ENCODE peak calls at places on chromosomes 3 and 15, in five cellular contexts. Q is activated T-helper 1 cell treated with Interleukin-2 at 50 U/mL for 16 hours, F is 8988T, T is HFF-Myc, I is AG09319. R is an unnamed sample.

GRCh38 chr3:61612211-61612995 is 51.0 kb downstream of the PTPRG start:
- DNase-seq in T (no peak), I (no peak), F (no peak), Q (no peak), R (no peak)

GRCh38 chr3:195135921-195136320 is 135.0 kb downstream of the XXYLT1 start:
- DNase-seq in T (no peak), I (no peak), F (no peak), Q (no peak), R (no peak)

GRCh38 chr3:177836671-177837070 is 639.4 kb upstream of the TBL1XR1 start:
- DNase-seq in F (no peak), T (no peak), Q (no peak), I (peak), R (no peak)

GRCh38 chr15:39641187-39641889 is 60.5 kb downstream of the THBS1 start:
- DNase-seq in I (no peak), Q (no peak), F (no peak), T (no peak), R (no peak)

GRCh38 chr3:10962481-10963036 is 30.0 kb upstream of the SLC6A1 start:
- DNase-seq in Q (no peak), T (no peak), I (no peak), F (no peak), R (no peak)

GRCh38 chr3:71784914-71785593 is at the start of gene PROK2:
- DNase-seq in F (no peak), I (no peak), T (no peak), Q (no peak), R (no peak)

GRCh38 chr3:71576966-71577459 is 6.5 kb downstream of the FOXP1 start:
- DNase-seq in Q (no peak), I (no peak), F (no peak), T (no peak), R (no peak)

GRCh38 chr3:196969001-196969659 is 497 bp upstream of the PIGZ start:
- DNase-seq in Q (no peak), F (peak), I (no peak), T (no peak), R (no peak)

GRCh38 chr3:133662256-133662773 is 574 bp upstream of the TOPBP1 start:
- DNase-seq in Q (no peak), T (no peak), I (no peak), F (peak), R (no peak)

GRCh38 chr3:52225452-52226228 is at the start of gene TLR9:
- DNase-seq in F (no peak), T (no peak), I (no peak), Q (no peak), R (no peak)

GRCh38 chr3:120140098-120140742 is 46.0 kb upstream of the GSK3B start:
- DNase-seq in I (no peak), T (no peak), Q (no peak), F (no peak), R (no peak)

GRCh38 chr3:167728631-167729335 is 5.9 kb downstream of the PDCD10 start:
- DNase-seq in T (no peak), Q (no peak), I (no peak), F (no peak), R (no peak)

GRCh38 chr3:36227982-36228381 is 152.3 kb upstream of the STAC start:
- DNase-seq in Q (no peak), I (no peak), T (no peak), F (no peak), R (no peak)

GRCh38 chr3:168213920-168214319 is 118.2 kb upstream of the GOLIM4 start:
- DNase-seq in Q (no peak), I (no peak), F (no peak), T (no peak), R (no peak)

GRCh38 chr3:123750659-123751420 is 133.3 kb downstream of the MYLK start:
- DNase-seq in F (peak), I (no peak), T (peak), Q (no peak), R (no peak)

GRCh38 chr3:172516318-172517214 is 6.7 kb downstream of the TNFSF10 start:
- DNase-seq in T (no peak), F (no peak), Q (no peak), I (peak), R (no peak)

GRCh38 chr3:73707772-73708171 is 83.0 kb upstream of the PDZRN3 start:
- DNase-seq in I (no peak), Q (no peak), F (no peak), T (no peak), R (peak)

GRCh38 chr3:70072754-70073153 is 73.2 kb downstream of the SAMMSON start:
- DNase-seq in I (no peak), T (no peak), F (no peak), Q (no peak), R (no peak)

GRCh38 chr3:50296721-50297383 is 2.4 kb downstream of the HYAL3 start:
- DNase-seq in F (no peak), Q (no peak), T (no peak), I (no peak), R (no peak)

GRCh38 chr3:16452265-16452664 is 61.2 kb downstream of the RFTN1 start:
- DNase-seq in Q (no peak), T (no peak), F (no peak), I (no peak), R (no peak)

GRCh38 chr3:115800489-115801080 is 177.3 kb downstream of the GAP43 start:
- DNase-seq in T (no peak), Q (no peak), F (no peak), I (no peak), R (no peak)

GRCh38 chr15:92803852-92804609 is 96.1 kb upstream of the CHD2 start:
- DNase-seq in Q (no peak), I (peak), T (peak), F (no peak), R (peak)

GRCh38 chr3:64766463-64766862 is 78.7 kb upstream of the ADAMTS9 start:
- DNase-seq in T (no peak), I (no peak), F (no peak), Q (no peak), R (peak)

GRCh38 chr15:49223536-49224274 is 53.7 kb downstream of the GALK2 start:
- DNase-seq in Q (no peak), I (no peak), T (no peak), F (no peak), R (no peak)

GRCh38 chr3:150080058-150080730 is 109.5 kb upstream of the PFN2 start:
- DNase-seq in Q (no peak), F (no peak), T (no peak), I (no peak), R (no peak)

GRCh38 chr3:128623762-128624176 is 26.8 kb downstream of the RPN1 start:
- DNase-seq in F (no peak), Q (no peak), T (no peak), I (peak), R (no peak)

GRCh38 chr3:155639462-155640055 is 105.3 kb downstream of the PLCH1 start:
- DNase-seq in F (no peak), T (no peak), Q (no peak), I (no peak), R (no peak)

GRCh38 chr3:183966361-183966791 is 51.3 kb downstream of the ABCC5 start:
- DNase-seq in T (no peak), I (no peak), F (no peak), Q (no peak), R (no peak)

GRCh38 chr3:39903253-39903652 is 93.8 kb downstream of the MYRIP start:
- DNase-seq in T (no peak), Q (no peak), F (no peak), I (no peak), R (no peak)

GRCh38 chr3:161069441-161070251 is 35.5 kb downstream of the B3GALNT1 start:
- DNase-seq in I (peak), Q (no peak), T (no peak), F (peak), R (peak)

GRCh38 chr15:80698636-80699035 is 3.5 kb downstream of the ABHD17C start:
- DNase-seq in T (no peak), F (no peak), Q (no peak), I (no peak), R (no peak)

GRCh38 chr15:60237411-60237810 is 160.4 kb downstream of the ANXA2 start:
- DNase-seq in F (no peak), T (no peak), Q (no peak), I (no peak), R (no peak)

GRCh38 chr3:152302521-152303021 is 33.8 kb downstream of the MBNL1 start:
- DNase-seq in Q (no peak), T (peak), I (peak), F (no peak), R (no peak)

GRCh38 chr3:69541823-69542264 is 156.0 kb upstream of the FRMD4B start:
- DNase-seq in I (no peak), F (no peak), T (no peak), Q (no peak), R (no peak)

GRCh38 chr3:186985713-186986364 is 55.5 kb downstream of the ST6GAL1 start:
- DNase-seq in Q (no peak), F (no peak), T (no peak), I (no peak), R (no peak)

GRCh38 chr15:92930061-92930460 is 29.9 kb downstream of the CHD2 start:
- DNase-seq in I (no peak), Q (no peak), T (no peak), F (no peak), R (no peak)

GRCh38 chr3:187955076-187955952 is 198.6 kb upstream of the LPP start:
- DNase-seq in I (peak), T (no peak), F (no peak), Q (no peak), R (peak)

GRCh38 chr15:31974855-31975421 is 55.4 kb upstream of the CHRNA7 start:
- DNase-seq in I (no peak), F (no peak), Q (no peak), T (no peak), R (no peak)

GRCh38 chr15:66569461-66570137 is 3.8 kb upstream of the LCTL start:
- DNase-seq in I (no peak), F (no peak), Q (no peak), T (no peak), R (no peak)

GRCh38 chr15:51132384-51133139 is 37.9 kb upstream of the TNFAIP8L3 start:
- DNase-seq in T (no peak), Q (no peak), I (peak), F (no peak), R (peak)